ENCODE peak calls at places on chromosome 2, in ten cellular contexts. One of them, this sample, is unnamed.
A peak's percentile ranks its signal among the peaks of the same experiment; 100 is the strongest.

GRCh38 chr2:30193104-30193681 is 38.1 kb upstream of the LBH start:
- DNase-seq in psoas muscle: no peak
- DNase-seq in mammary epithelial cell: no peak
- DNase-seq in colonic mucosa: no peak
- DNase-seq in breast epithelium: no peak
- DNase-seq in uterus: no peak
- DNase-seq in PC-3: no peak
- DNase-seq in left ventricle myocardium inferior: no peak
- DNase-seq in fibroblast of lung: peak; percentile 30
- DNase-seq in right lobe of liver: no peak
- DNase-seq in this sample: no peak

GRCh38 chr2:64876137-64876647 is 113.0 kb upstream of the SLC1A4 start:
- DNase-seq in psoas muscle: no peak
- DNase-seq in mammary epithelial cell: peak; percentile 91
- DNase-seq in colonic mucosa: peak; percentile 63
- DNase-seq in breast epithelium: no peak
- DNase-seq in uterus: peak; percentile 43
- DNase-seq in PC-3: peak; percentile 86
- DNase-seq in left ventricle myocardium inferior: no peak
- DNase-seq in fibroblast of lung: peak; percentile 90
- DNase-seq in right lobe of liver: no peak
- DNase-seq in this sample: no peak

GRCh38 chr2:6914829-6915228 is 2.4 kb upstream of the RNF144A start:
- DNase-seq in psoas muscle: no peak
- DNase-seq in mammary epithelial cell: peak; percentile 61
- DNase-seq in colonic mucosa: no peak
- DNase-seq in breast epithelium: no peak
- DNase-seq in uterus: no peak
- DNase-seq in PC-3: peak; percentile 97
- DNase-seq in left ventricle myocardium inferior: no peak
- DNase-seq in fibroblast of lung: peak; percentile 44
- DNase-seq in right lobe of liver: no peak
- DNase-seq in this sample: no peak

GRCh38 chr2:134648547-134648946 is 70.3 kb downstream of the TMEM163 start:
- DNase-seq in psoas muscle: no peak
- DNase-seq in mammary epithelial cell: peak; percentile 6
- DNase-seq in colonic mucosa: no peak
- DNase-seq in breast epithelium: no peak
- DNase-seq in uterus: no peak
- DNase-seq in PC-3: no peak
- DNase-seq in left ventricle myocardium inferior: no peak
- DNase-seq in fibroblast of lung: peak; percentile 47
- DNase-seq in right lobe of liver: no peak
- DNase-seq in this sample: no peak

GRCh38 chr2:231930601-231931281 is 4.5 kb upstream of the NPPC start:
- DNase-seq in psoas muscle: peak; percentile 61
- DNase-seq in mammary epithelial cell: no peak
- DNase-seq in colonic mucosa: no peak
- DNase-seq in breast epithelium: peak; percentile 30
- DNase-seq in uterus: peak; percentile 74
- DNase-seq in PC-3: no peak
- DNase-seq in left ventricle myocardium inferior: peak; percentile 74
- DNase-seq in fibroblast of lung: no peak
- DNase-seq in right lobe of liver: no peak
- DNase-seq in this sample: no peak

GRCh38 chr2:47067788-47068407 is 87.2 kb downstream of the STPG4 start:
- DNase-seq in psoas muscle: no peak
- DNase-seq in mammary epithelial cell: no peak
- DNase-seq in colonic mucosa: no peak
- DNase-seq in breast epithelium: no peak
- DNase-seq in uterus: no peak
- DNase-seq in PC-3: no peak
- DNase-seq in left ventricle myocardium inferior: no peak
- DNase-seq in fibroblast of lung: no peak
- DNase-seq in right lobe of liver: peak; percentile 90
- DNase-seq in this sample: no peak

GRCh38 chr2:200301953-200302628 is 4.4 kb upstream of the SPATS2L start:
- DNase-seq in psoas muscle: no peak
- DNase-seq in mammary epithelial cell: peak; percentile 60
- DNase-seq in colonic mucosa: no peak
- DNase-seq in breast epithelium: no peak
- DNase-seq in uterus: no peak
- DNase-seq in PC-3: peak; percentile 64
- DNase-seq in left ventricle myocardium inferior: no peak
- DNase-seq in fibroblast of lung: peak; percentile 58
- DNase-seq in right lobe of liver: no peak
- DNase-seq in this sample: no peak

GRCh38 chr2:129748653-129749052 is 230.8 kb upstream of the RAB6C start:
- DNase-seq in psoas muscle: no peak
- DNase-seq in mammary epithelial cell: peak; percentile 2
- DNase-seq in colonic mucosa: no peak
- DNase-seq in breast epithelium: no peak
- DNase-seq in uterus: no peak
- DNase-seq in PC-3: peak; percentile 4
- DNase-seq in left ventricle myocardium inferior: no peak
- DNase-seq in fibroblast of lung: no peak
- DNase-seq in right lobe of liver: no peak
- DNase-seq in this sample: peak; percentile 35

GRCh38 chr2:27370816-27371620 is 602 bp downstream of the SNX17 start:
- DNase-seq in psoas muscle: peak; percentile 43
- DNase-seq in mammary epithelial cell: peak; percentile 57
- DNase-seq in colonic mucosa: peak; percentile 68
- DNase-seq in breast epithelium: no peak
- DNase-seq in uterus: no peak
- DNase-seq in PC-3: peak; percentile 50
- DNase-seq in left ventricle myocardium inferior: peak; percentile 39
- DNase-seq in fibroblast of lung: peak; percentile 33
- DNase-seq in right lobe of liver: peak; percentile 68
- DNase-seq in this sample: peak; percentile 43
- H3K36me3 ChIP-seq in psoas muscle: peaks cover 73% of the 10 kb centered on the region
- H3K36me3 ChIP-seq in mammary epithelial cell: peaks cover 26% of the 10 kb centered on the region
- H3K36me3 ChIP-seq in colonic mucosa: peaks cover 19% of the 10 kb centered on the region
- H3K36me3 ChIP-seq in breast epithelium: peaks cover 12% of the 10 kb centered on the region
- H3K36me3 ChIP-seq in uterus: no peaks in the 10 kb centered on the region
- H3K36me3 ChIP-seq in PC-3: peaks cover 30% of the 10 kb centered on the region
- H3K36me3 ChIP-seq in left ventricle myocardium inferior: peaks cover 64% of the 10 kb centered on the region
- H3K36me3 ChIP-seq in fibroblast of lung: peaks cover 38% of the 10 kb centered on the region
- H3K36me3 ChIP-seq in right lobe of liver: peaks cover 8% of the 10 kb centered on the region
- H3K36me3 ChIP-seq in this sample: peaks cover 38% of the 10 kb centered on the region

DNA sequence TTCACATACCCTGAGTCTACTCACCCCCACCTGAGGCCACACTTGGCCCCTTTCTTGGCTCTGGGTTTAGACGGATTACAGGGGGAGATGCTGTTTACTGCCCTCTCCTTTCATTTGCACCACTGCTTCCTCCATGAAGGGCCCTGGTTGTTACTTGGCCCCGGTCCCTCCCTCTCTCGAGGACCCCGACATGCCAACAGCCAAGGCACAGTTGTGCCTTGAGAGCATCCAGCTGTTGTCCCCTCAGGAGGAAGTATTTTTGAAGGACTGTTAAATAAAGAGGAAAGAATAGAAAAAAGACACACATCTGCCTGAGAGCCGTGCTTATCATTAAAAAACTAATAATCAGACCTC is 44.0 kb downstream of the ITGB1BP1 start:
- DNase-seq in psoas muscle: no peak
- DNase-seq in mammary epithelial cell: no peak
- DNase-seq in colonic mucosa: no peak
- DNase-seq in breast epithelium: no peak
- DNase-seq in uterus: no peak
- DNase-seq in PC-3: no peak
- DNase-seq in left ventricle myocardium inferior: no peak
- DNase-seq in fibroblast of lung: no peak
- DNase-seq in right lobe of liver: no peak
- DNase-seq in this sample: no peak
- H3K36me3 ChIP-seq in psoas muscle: peaks cover 7% of the 10 kb centered on the region
- H3K36me3 ChIP-seq in mammary epithelial cell: peaks cover 52% of the 10 kb centered on the region
- H3K36me3 ChIP-seq in colonic mucosa: no peaks in the 10 kb centered on the region
- H3K36me3 ChIP-seq in breast epithelium: no peaks in the 10 kb centered on the region
- H3K36me3 ChIP-seq in uterus: no peaks in the 10 kb centered on the region
- H3K36me3 ChIP-seq in PC-3: peaks cover 35% of the 10 kb centered on the region
- H3K36me3 ChIP-seq in left ventricle myocardium inferior: peaks cover 42% of the 10 kb centered on the region
- H3K36me3 ChIP-seq in fibroblast of lung: peaks cover 9% of the 10 kb centered on the region
- H3K36me3 ChIP-seq in right lobe of liver: no peaks in the 10 kb centered on the region
- H3K36me3 ChIP-seq in this sample: no peaks in the 10 kb centered on the region

GRCh38 chr2:149782566-149782965 is 195.0 kb upstream of the MMADHC start:
- DNase-seq in psoas muscle: no peak
- DNase-seq in mammary epithelial cell: no peak
- DNase-seq in colonic mucosa: no peak
- DNase-seq in breast epithelium: no peak
- DNase-seq in uterus: no peak
- DNase-seq in PC-3: no peak
- DNase-seq in left ventricle myocardium inferior: no peak
- DNase-seq in fibroblast of lung: peak; percentile 5
- DNase-seq in right lobe of liver: no peak
- DNase-seq in this sample: no peak
- H3K36me3 ChIP-seq in psoas muscle: no peaks in the 10 kb centered on the region
- H3K36me3 ChIP-seq in mammary epithelial cell: no peaks in the 10 kb centered on the region
- H3K36me3 ChIP-seq in colonic mucosa: no peaks in the 10 kb centered on the region
- H3K36me3 ChIP-seq in breast epithelium: no peaks in the 10 kb centered on the region
- H3K36me3 ChIP-seq in uterus: no peaks in the 10 kb centered on the region
- H3K36me3 ChIP-seq in PC-3: no peaks in the 10 kb centered on the region
- H3K36me3 ChIP-seq in left ventricle myocardium inferior: no peaks in the 10 kb centered on the region
- H3K36me3 ChIP-seq in fibroblast of lung: no peaks in the 10 kb centered on the region
- H3K36me3 ChIP-seq in right lobe of liver: no peaks in the 10 kb centered on the region
- H3K36me3 ChIP-seq in this sample: no peaks in the 10 kb centered on the region

DNA sequence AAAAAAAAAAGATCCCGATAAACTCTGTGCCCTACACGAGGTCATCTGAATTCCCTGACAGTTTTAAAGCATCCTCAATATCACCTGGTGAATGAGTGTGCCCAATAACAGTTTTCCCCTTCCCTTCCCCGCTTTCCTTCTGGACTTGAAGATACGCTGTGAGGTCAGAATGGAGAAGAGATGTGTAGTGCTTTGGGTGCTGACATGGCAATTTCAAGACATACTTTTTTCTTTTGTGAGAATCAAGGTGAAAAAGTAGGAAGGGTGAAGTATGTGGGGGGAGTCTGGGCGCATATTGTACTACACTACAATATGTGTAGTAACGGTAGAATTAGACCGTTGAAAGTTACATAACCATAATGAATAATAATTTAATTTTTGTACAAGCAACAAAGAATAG is 21.7 kb downstream of the DNAJC27 start:
- DNase-seq in psoas muscle: no peak
- DNase-seq in mammary epithelial cell: no peak
- DNase-seq in colonic mucosa: no peak
- DNase-seq in breast epithelium: no peak
- DNase-seq in uterus: no peak
- DNase-seq in PC-3: no peak
- DNase-seq in left ventricle myocardium inferior: no peak
- DNase-seq in fibroblast of lung: no peak
- DNase-seq in right lobe of liver: no peak
- DNase-seq in this sample: no peak
- H3K36me3 ChIP-seq in psoas muscle: peaks cover 83% of the 10 kb centered on the region
- H3K36me3 ChIP-seq in mammary epithelial cell: no peaks in the 10 kb centered on the region
- H3K36me3 ChIP-seq in colonic mucosa: no peaks in the 10 kb centered on the region
- H3K36me3 ChIP-seq in breast epithelium: peaks cover 5% of the 10 kb centered on the region
- H3K36me3 ChIP-seq in uterus: no peaks in the 10 kb centered on the region
- H3K36me3 ChIP-seq in PC-3: peaks cover 12% of the 10 kb centered on the region
- H3K36me3 ChIP-seq in left ventricle myocardium inferior: peaks cover 79% of the 10 kb centered on the region
- H3K36me3 ChIP-seq in fibroblast of lung: no peaks in the 10 kb centered on the region
- H3K36me3 ChIP-seq in right lobe of liver: peaks cover under 1% of the 10 kb centered on the region
- H3K36me3 ChIP-seq in this sample: peaks cover 3% of the 10 kb centered on the region

DNA sequence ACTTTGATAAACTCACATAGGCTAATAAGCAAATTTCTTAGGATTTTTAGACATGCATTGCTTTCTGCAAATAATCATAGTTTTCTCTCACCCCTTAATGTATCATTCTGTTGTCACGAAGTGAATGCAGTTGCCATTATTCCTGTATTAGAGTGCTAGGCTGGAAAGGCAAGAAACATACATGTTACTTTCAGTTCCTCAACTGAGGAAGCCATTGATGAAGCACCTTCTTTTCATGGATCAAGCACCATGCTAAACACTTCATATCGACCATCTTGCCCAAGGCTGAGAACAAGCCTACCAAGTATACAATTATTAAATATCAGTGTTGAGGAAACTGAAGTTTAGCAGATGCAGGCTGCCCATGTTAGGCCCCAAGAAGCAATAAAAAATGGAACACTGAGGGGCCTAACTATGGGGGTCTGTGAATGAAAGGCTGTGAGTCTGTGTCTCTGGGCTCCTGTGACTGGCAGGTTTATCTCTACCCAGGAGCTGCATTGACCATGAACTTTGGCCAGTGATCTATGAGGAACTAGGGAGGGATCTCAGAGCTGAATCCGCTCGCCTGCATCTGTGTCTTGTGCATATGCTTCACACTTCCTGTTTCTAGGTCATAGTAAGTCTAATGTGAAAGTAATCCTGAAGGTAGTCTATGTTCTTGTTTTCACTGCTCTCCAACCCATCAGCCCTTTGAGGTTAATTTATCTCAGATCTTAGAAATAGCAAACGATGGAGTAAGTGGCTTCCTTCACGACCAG is 16.0 kb upstream of the TSPYL6 start:
- DNase-seq in psoas muscle: no peak
- DNase-seq in mammary epithelial cell: no peak
- DNase-seq in colonic mucosa: no peak
- DNase-seq in breast epithelium: no peak
- DNase-seq in uterus: no peak
- DNase-seq in PC-3: no peak
- DNase-seq in left ventricle myocardium inferior: no peak
- DNase-seq in fibroblast of lung: no peak
- DNase-seq in right lobe of liver: no peak
- DNase-seq in this sample: no peak
- H3K36me3 ChIP-seq in psoas muscle: peaks cover 8% of the 10 kb centered on the region
- H3K36me3 ChIP-seq in mammary epithelial cell: no peaks in the 10 kb centered on the region
- H3K36me3 ChIP-seq in colonic mucosa: no peaks in the 10 kb centered on the region
- H3K36me3 ChIP-seq in breast epithelium: no peaks in the 10 kb centered on the region
- H3K36me3 ChIP-seq in uterus: no peaks in the 10 kb centered on the region
- H3K36me3 ChIP-seq in PC-3: no peaks in the 10 kb centered on the region
- H3K36me3 ChIP-seq in left ventricle myocardium inferior: peaks cover 7% of the 10 kb centered on the region
- H3K36me3 ChIP-seq in fibroblast of lung: no peaks in the 10 kb centered on the region
- H3K36me3 ChIP-seq in right lobe of liver: no peaks in the 10 kb centered on the region
- H3K36me3 ChIP-seq in this sample: no peaks in the 10 kb centered on the region

GRCh38 chr2:205868773-205869333 is 186.6 kb downstream of the NRP2 start:
- DNase-seq in psoas muscle: no peak
- DNase-seq in mammary epithelial cell: peak; percentile 72
- DNase-seq in colonic mucosa: no peak
- DNase-seq in breast epithelium: no peak
- DNase-seq in uterus: no peak
- DNase-seq in PC-3: peak; percentile 36
- DNase-seq in left ventricle myocardium inferior: no peak
- DNase-seq in fibroblast of lung: peak; percentile 88
- DNase-seq in right lobe of liver: no peak
- DNase-seq in this sample: no peak
- H3K36me3 ChIP-seq in psoas muscle: no peaks in the 10 kb centered on the region
- H3K36me3 ChIP-seq in mammary epithelial cell: no peaks in the 10 kb centered on the region
- H3K36me3 ChIP-seq in colonic mucosa: no peaks in the 10 kb centered on the region
- H3K36me3 ChIP-seq in breast epithelium: no peaks in the 10 kb centered on the region
- H3K36me3 ChIP-seq in uterus: no peaks in the 10 kb centered on the region
- H3K36me3 ChIP-seq in PC-3: no peaks in the 10 kb centered on the region
- H3K36me3 ChIP-seq in left ventricle myocardium inferior: no peaks in the 10 kb centered on the region
- H3K36me3 ChIP-seq in fibroblast of lung: no peaks in the 10 kb centered on the region
- H3K36me3 ChIP-seq in right lobe of liver: no peaks in the 10 kb centered on the region
- H3K36me3 ChIP-seq in this sample: no peaks in the 10 kb centered on the region

This sample was measured in pancreas.